ENCODE peak calls at places on chromosomes 5 and 9, in nine cellular contexts. S, H, O, M, U, P, D, B and J are unnamed samples.

GRCh38 chr5:139710370-139711066 is 62.4 kb downstream of the CXXC5 start:
- DNase-seq in S (peak; percentile 33), H (peak; percentile 57), O (peak; percentile 20), M (peak; percentile 88), U (no peak), P (peak; percentile 87), D (peak; percentile 17), B (peak; percentile 34), J (peak; percentile 50)

GRCh38 chr9:86731511-86731993 is 215.8 kb downstream of the GAS1 start:
- DNase-seq in S (no peak), H (no peak), O (no peak), M (no peak), U (no peak), P (no peak), D (no peak), B (no peak), J (peak; percentile 93)

GRCh38 chr5:141180313-141180712 is 1.9 kb upstream of the PCDHB16 start:
- DNase-seq in S (no peak), H (no peak), O (no peak), M (no peak), U (no peak), P (no peak), D (no peak), B (no peak), J (no peak)

GRCh38 chr9:97425336-97425991 is 13.6 kb downstream of the TDRD7 start:
- DNase-seq in S (no peak), H (no peak), O (no peak), M (no peak), U (no peak), P (no peak), D (no peak), B (no peak), J (no peak)

GRCh38 chr5:39160576-39161213 is 58.7 kb downstream of the FYB1 start:
- DNase-seq in S (no peak), H (no peak), O (no peak), M (no peak), U (no peak), P (no peak), D (no peak), B (no peak), J (no peak)

GRCh38 chr9:15231788-15232635 is 75.0 kb downstream of the TTC39B start:
- DNase-seq in S (no peak), H (peak; percentile 18), O (no peak), M (peak; percentile 64), U (no peak), P (peak; percentile 12), D (peak; percentile 10), B (peak; percentile 22), J (peak; percentile 62)

GRCh38 chr5:125587631-125588030 is 835.6 kb upstream of the GRAMD2B start:
- DNase-seq in S (no peak), H (no peak), O (no peak), M (no peak), U (no peak), P (no peak), D (no peak), B (no peak), J (no peak)

GRCh38 chr9:81521892-81522291 is 167.5 kb downstream of the TLE1 start:
- DNase-seq in S (no peak), H (no peak), O (no peak), M (no peak), U (no peak), P (no peak), D (no peak), B (no peak), J (no peak)

GRCh38 chr9:92635760-92636159 is 34.2 kb downstream of the IPPK start:
- DNase-seq in S (no peak), H (no peak), O (no peak), M (peak; percentile 17), U (no peak), P (no peak), D (no peak), B (no peak), J (no peak)

GRCh38 chr9:89749500-89750116 is 144.8 kb downstream of the GADD45G start:
- DNase-seq in S (no peak), H (no peak), O (no peak), M (no peak), U (no peak), P (no peak), D (no peak), B (no peak), J (no peak)

GRCh38 chr9:34710023-34710422 is at the start of gene CCL21:
- DNase-seq in S (no peak), H (no peak), O (no peak), M (no peak), U (no peak), P (no peak), D (no peak), B (no peak), J (peak; percentile 83)

GRCh38 chr5:154081246-154081645 is 42.5 kb downstream of the MFAP3 start:
- DNase-seq in S (no peak), H (no peak), O (no peak), M (no peak), U (no peak), P (no peak), D (no peak), B (no peak), J (no peak)

GRCh38 chr9:87844471-87844870 is 38.2 kb upstream of the SPATA31E1 start:
- DNase-seq in S (no peak), H (no peak), O (no peak), M (no peak), U (no peak), P (no peak), D (no peak), B (no peak), J (peak; percentile 11)

GRCh38 chr9:89815061-89815902 is 210.5 kb downstream of the GADD45G start:
- DNase-seq in S (no peak), H (no peak), O (no peak), M (no peak), U (no peak), P (no peak), D (no peak), B (no peak), J (no peak)

GRCh38 chr5:68220914-68221313 is 5.4 kb downstream of the PIK3R1 start:
- DNase-seq in S (no peak), H (no peak), O (no peak), M (no peak), U (no peak), P (no peak), D (no peak), B (no peak), J (no peak)

GRCh38 chr5:144205141-144205551 is 34.5 kb downstream of the KCTD16 start:
- DNase-seq in S (peak; percentile 55), H (no peak), O (no peak), M (peak; percentile 70), U (no peak), P (peak; percentile 59), D (no peak), B (peak; percentile 68), J (peak; percentile 33)

GRCh38 chr9:15416880-15417279 is 5.8 kb upstream of the SNAPC3 start:
- DNase-seq in S (no peak), H (peak; percentile 34), O (peak; percentile 12), M (peak; percentile 42), U (no peak), P (peak; percentile 28), D (peak; percentile 36), B (peak; percentile 6), J (peak; percentile 76)

GRCh38 chr5:107673368-107674136 is 2.8 kb upstream of the EFNA5 start:
- DNase-seq in S (peak; percentile 75), H (peak; percentile 83), O (peak; percentile 37), M (peak; percentile 91), U (peak; percentile 58), P (peak; percentile 93), D (peak; percentile 65), B (peak; percentile 86), J (peak; percentile 94)

GRCh38 chr5:64834611-64835010 is 65.9 kb downstream of the CWC27 start:
- DNase-seq in S (no peak), H (no peak), O (no peak), M (no peak), U (no peak), P (no peak), D (no peak), B (no peak), J (no peak)

GRCh38 chr9:133842174-133842573 is 104.0 kb upstream of the SARDH start:
- DNase-seq in S (no peak), H (no peak), O (no peak), M (peak; percentile 64), U (no peak), P (peak; percentile 64), D (no peak), B (no peak), J (no peak)

GRCh38 chr5:176744584-176744965 is 65.8 kb upstream of the UNC5A start:
- DNase-seq in S (no peak), H (no peak), O (no peak), M (peak; percentile 31), U (no peak), P (no peak), D (no peak), B (peak; percentile 25), J (peak; percentile 10)

GRCh38 chr9:93321220-93321610 is 130.3 kb upstream of the FAM120A start:
- DNase-seq in S (no peak), H (no peak), O (no peak), M (no peak), U (no peak), P (no peak), D (no peak), B (no peak), J (no peak)

GRCh38 chr9:128550226-128550625 is 2.2 kb upstream of the SPTAN1 start:
- DNase-seq in S (no peak), H (peak; percentile 35), O (no peak), M (no peak), U (no peak), P (no peak), D (peak; percentile 44), B (no peak), J (no peak)

GRCh38 chr5:106691701-106692100 is 979.0 kb downstream of the EFNA5 start:
- DNase-seq in S (no peak), H (no peak), O (no peak), M (no peak), U (no peak), P (no peak), D (no peak), B (no peak), J (peak; percentile 6)

GRCh38 chr9:136618578-136619547 is 43.9 kb upstream of the EGFL7 start:
- DNase-seq in S (no peak), H (no peak), O (no peak), M (no peak), U (no peak), P (no peak), D (no peak), B (no peak), J (no peak)

GRCh38 chr5:175479125-175479881 is 943 bp downstream of the SFXN1 start:
- DNase-seq in S (no peak), H (no peak), O (no peak), M (no peak), U (no peak), P (peak; percentile 10), D (no peak), B (no peak), J (no peak)

GRCh38 chr5:143557061-143557818 is 153.8 kb upstream of the NR3C1 start:
- DNase-seq in S (peak; percentile 20), H (no peak), O (no peak), M (no peak), U (no peak), P (peak; percentile 4), D (no peak), B (no peak), J (peak; percentile 81)

GRCh38 chr5:89847743-89848142 is 561.8 kb downstream of the CETN3 start:
- DNase-seq in S (no peak), H (no peak), O (no peak), M (no peak), U (no peak), P (no peak), D (no peak), B (no peak), J (no peak)

GRCh38 chr9:133090187-133090586 is 28.4 kb downstream of the CEL start:
- DNase-seq in S (no peak), H (no peak), O (no peak), M (no peak), U (no peak), P (no peak), D (no peak), B (no peak), J (no peak)

GRCh38 chr5:314676-315487 is 6.6 kb upstream of the AHRR start:
- DNase-seq in S (no peak), H (no peak), O (no peak), M (no peak), U (no peak), P (no peak), D (no peak), B (no peak), J (no peak)

GRCh38 chr5:146447734-146448380 is 724 bp downstream of the TCERG1 start:
- DNase-seq in S (no peak), H (peak; percentile 51), O (no peak), M (no peak), U (no peak), P (no peak), D (no peak), B (no peak), J (peak; percentile 60)